ENCODE peak calls at places on chromosomes 4 and X, in six cellular contexts. N is naive thymus-derived CD4-positive, alpha-beta T cell; T is IMR-90; F is aorta; A is right atrium auricular region; Y is bronchial epithelial cell. W is an unnamed sample. For H3K36me3 and H3K27me3, the result is how much of the 10 kb centered on the place peaks cover.

GRCh38 chrX:104270916-104271512 is 16.3 kb upstream of the ESX1 start:
- DNase-seq in F (peak), Y (peak), N (peak), T (peak), A (no peak), W (no peak)

GRCh38 chrX:108558217-108558616 is 118.6 kb downstream of the COL4A5 start:
- DNase-seq in Y (no peak), N (no peak), T (no peak), A (no peak), F (no peak), W (no peak)

GRCh38 chr4:85127653-85128052 is 161.2 kb upstream of the WDFY3 start:
- DNase-seq in Y (peak), F (no peak), A (no peak), T (no peak), N (no peak), W (peak)

GRCh38 chr4:30721353-30722091 is 1.4 kb downstream of the PCDH7 start:
- DNase-seq in A (no peak), Y (no peak), T (peak), N (no peak), F (peak), W (peak)

GRCh38 chr4:157806176-157806575 is 366.6 kb downstream of the GASK1B start:
- DNase-seq in N (no peak), T (no peak), F (no peak), A (no peak), Y (no peak), W (no peak)

GRCh38 chrX:39907964-39908616 is 189.7 kb downstream of the BCOR start:
- DNase-seq in A (peak), T (peak), F (peak), N (no peak), Y (peak), W (peak)

GRCh38 chr4:78667764-78668163 is 108.4 kb upstream of the BMP2K start:
- DNase-seq in T (no peak), A (no peak), F (no peak), Y (no peak), N (no peak), W (no peak)

GRCh38 chr4:113738251-113738650 is 23.3 kb downstream of the CAMK2D start:
- DNase-seq in Y (no peak), T (peak), F (no peak), N (no peak), A (no peak), W (no peak)

GRCh38 chr4:54581807-54582206 is 76.0 kb upstream of the KIT start:
- DNase-seq in A (no peak), N (no peak), Y (no peak), F (no peak), T (no peak), W (no peak)

GRCh38 chr4:75990129-75990528 is 616 bp downstream of the SDAD1 start:
- DNase-seq in Y (no peak), A (no peak), F (no peak), N (no peak), T (peak), W (peak)

GRCh38 chr4:41944089-41944488 is 8.9 kb downstream of the TMEM33 start:
- DNase-seq in N (no peak), T (no peak), F (no peak), A (no peak), Y (no peak), W (no peak)

GRCh38 chrX:86002076-86002896 is 45.1 kb downstream of the CHM start:
- DNase-seq in F (no peak), Y (peak), T (peak), A (no peak), N (peak), W (no peak)

DNA sequence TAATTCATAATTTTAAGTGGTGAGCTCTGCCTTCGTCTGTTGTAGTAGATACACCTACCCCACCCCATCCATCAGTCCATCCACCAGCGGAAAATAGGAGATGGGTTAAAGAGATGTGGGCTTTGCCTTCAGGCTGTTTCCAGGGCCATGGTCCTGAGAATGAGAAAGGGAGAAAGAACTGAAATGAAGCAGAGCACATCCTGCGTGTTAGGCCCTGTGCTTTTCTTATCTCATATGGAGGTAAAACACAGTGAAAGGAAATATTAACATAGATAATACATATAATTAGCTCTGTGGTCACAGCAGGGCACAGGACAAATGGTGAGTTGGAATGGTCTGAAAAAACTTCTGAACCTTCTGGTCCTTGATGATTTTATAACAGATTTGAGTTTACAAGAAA is 393.5 kb downstream of the BMPR1B start:
- DNase-seq in A (no peak), F (no peak), Y (no peak), T (no peak), N (no peak), W (no peak)
- H3K36me3 ChIP-seq in A (under half), F (under half), Y (under half), T (under half), N (under half), W (under half)

GRCh38 chrX:153828308-153828707 is 2.0 kb downstream of the PDZD4 start:
- DNase-seq in A (no peak), T (no peak), N (no peak), F (no peak), Y (no peak), W (peak)

GRCh38 chrX:153830632-153831434 is 489 bp upstream of the PDZD4 start:
- DNase-seq in F (no peak), N (no peak), T (no peak), Y (no peak), A (no peak), W (peak)

GRCh38 chrX:153829799-153830631 is at the start of gene PDZD4:
- DNase-seq in Y (no peak), A (no peak), F (no peak), T (no peak), N (no peak), W (peak)

GRCh38 chrX:153828723-153829548 is 1.4 kb downstream of the PDZD4 start:
- DNase-seq in T (no peak), A (no peak), F (no peak), N (no peak), Y (no peak), W (peak)

DNA sequence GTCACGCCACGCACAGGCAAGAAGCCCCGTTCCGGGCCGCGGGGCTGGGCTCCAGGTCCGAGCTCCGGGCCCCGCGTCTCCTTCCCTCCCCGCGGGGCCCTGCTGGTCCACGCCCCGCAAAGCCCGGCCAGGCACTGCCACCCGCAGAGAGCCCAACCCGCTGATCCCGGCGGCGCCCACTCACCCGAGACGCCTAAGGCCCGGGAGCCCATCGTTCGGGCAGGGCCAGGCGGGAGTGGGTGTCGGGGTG is 870 bp downstream of the PDZD4 start:
- DNase-seq in A (no peak), N (no peak), F (no peak), T (no peak), Y (no peak), W (peak)
- H3K4me3 ChIP-seq in A (peak), N (peak), F (peak), T (no peak), Y (no peak), W (peak)

DNA sequence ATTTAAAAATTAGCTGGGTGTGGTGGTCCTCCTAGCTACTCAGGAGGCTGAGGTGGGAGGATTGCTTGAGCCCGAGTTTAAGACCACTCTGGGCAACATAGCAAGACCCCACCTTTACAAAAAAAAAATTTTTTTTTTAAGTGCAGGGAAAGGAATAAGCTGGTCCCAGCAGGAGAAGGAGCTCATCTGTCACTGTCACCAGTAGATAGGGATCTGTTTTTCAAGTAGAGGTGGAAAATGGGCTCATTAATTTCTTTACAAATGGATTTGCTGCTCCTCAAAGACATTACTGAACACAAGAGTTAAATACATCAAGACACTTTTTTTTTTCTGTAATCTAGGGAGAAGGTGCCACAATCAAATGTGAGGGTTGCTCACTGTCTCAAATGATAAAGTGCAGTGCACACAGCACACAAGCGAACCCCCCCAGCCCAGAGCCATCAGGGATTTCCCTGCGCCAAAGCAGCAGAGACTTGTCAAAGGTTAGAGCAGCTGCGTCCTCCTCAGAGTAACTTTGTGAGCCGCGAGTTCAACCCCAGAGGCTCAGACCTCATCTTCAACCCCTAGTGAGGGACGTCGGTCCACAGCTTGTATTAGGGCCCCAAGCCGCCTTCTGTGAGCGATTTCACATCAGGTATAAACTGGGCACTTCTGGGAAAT is 14.3 kb upstream of the MTNR1A start:
- DNase-seq in T (no peak), A (no peak), Y (no peak), F (no peak), N (no peak), W (no peak)
- H3K27me3 ChIP-seq in T (under half), A (under half), Y (under half), F (under half), N (under half), W (under half)

DNA sequence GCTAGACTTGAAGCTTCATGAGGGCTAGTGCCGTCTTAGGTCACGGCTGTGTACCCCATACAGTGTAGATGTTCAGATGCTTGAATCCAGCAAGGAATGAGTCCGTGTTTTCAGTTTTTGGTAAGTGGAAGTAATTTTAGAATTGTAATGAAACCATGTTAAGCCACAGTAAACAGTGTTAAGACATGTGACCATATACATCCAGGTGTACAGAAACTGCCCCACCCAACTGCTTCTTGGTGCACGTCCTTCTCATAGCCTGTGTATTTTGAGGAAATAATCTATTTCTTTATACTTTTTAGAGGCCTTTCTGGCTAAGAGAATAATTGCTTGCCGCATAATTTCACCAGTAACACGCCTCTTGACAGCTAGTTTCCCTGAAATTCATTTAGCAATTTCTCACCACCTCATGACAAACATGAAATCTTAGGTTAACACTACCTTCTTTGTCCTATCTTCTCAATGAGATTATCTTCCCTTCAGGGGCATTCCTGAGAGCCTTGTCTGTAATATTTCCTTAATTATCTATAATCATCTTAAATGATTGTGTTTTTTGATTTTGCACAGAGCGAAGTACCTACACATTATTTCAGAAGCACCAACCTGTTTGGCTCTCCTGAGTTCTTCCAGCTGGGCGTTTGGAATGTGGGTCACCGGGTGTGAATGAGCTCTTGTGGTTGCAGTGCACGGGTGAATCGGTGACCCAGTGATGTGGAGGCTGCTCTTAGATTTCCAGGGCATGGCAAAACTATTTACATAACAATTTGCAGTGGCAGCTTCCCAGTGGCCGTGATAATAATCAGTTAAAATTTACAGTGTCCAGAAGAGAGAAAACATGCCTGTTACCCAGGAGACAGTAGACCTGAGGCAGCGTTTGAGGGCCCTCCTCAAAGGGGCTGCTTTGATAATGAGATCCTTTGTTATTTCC is 50.2 kb upstream of the TADA2B start:
- DNase-seq in N (no peak), F (no peak), A (no peak), T (peak), Y (no peak), W (peak)
- H3K36me3 ChIP-seq in N (under half), F (under half), A (under half), T (under half), Y (under half), W (under half)

GRCh38 chr4:105474110-105474518 is 252 bp upstream of the PPA2 start:
- DNase-seq in Y (peak), A (peak), N (no peak), F (peak), T (peak), W (peak)
- H3K4me3 ChIP-seq in Y (peak), A (peak), N (peak), F (peak), T (peak), W (peak)

W was measured in H7.